ENCODE peak calls at places on chromosomes 6 and 20, in seven cellular contexts. U is transverse colon, B is A549, P is K562, T is H1, X is SK-N-SH, Q is GM12878. S is an unnamed sample.

GRCh38 chr6:127775371-127775770 is 125.5 kb downstream of the THEMIS start:
- DNase-seq in U (no peak), B (no peak), P (no peak), T (no peak), X (no peak), Q (no peak), S (no peak)

GRCh38 chr20:33387177-33387576 is 14.1 kb downstream of the CDK5RAP1 start:
- DNase-seq in U (no peak), B (peak; percentile 62), P (no peak), T (no peak), X (no peak), Q (no peak), S (no peak)

GRCh38 chr6:10855233-10855632 is 16.9 kb upstream of the MAK start:
- DNase-seq in U (peak; percentile 17), B (no peak), P (no peak), T (no peak), X (no peak), Q (no peak), S (no peak)

GRCh38 chr6:156988276-156989158 is 211.3 kb downstream of the ARID1B start:
- DNase-seq in U (peak; percentile 47), B (no peak), P (peak; percentile 49), T (no peak), X (peak; percentile 39), Q (peak; percentile 57), S (no peak)

GRCh38 chr20:43925786-43926185 is 11.1 kb downstream of the TOX2 start:
- DNase-seq in U (peak; percentile 40), B (no peak), P (no peak), T (no peak), X (peak; percentile 67), Q (no peak), S (no peak)

GRCh38 chr6:40138273-40138720 is 204.0 kb upstream of the MOCS1 start:
- DNase-seq in U (peak; percentile 62), B (no peak), P (no peak), T (no peak), X (no peak), Q (peak; percentile 27), S (no peak)

GRCh38 chr6:154488802-154489437 is 21.6 kb downstream of the CNKSR3 start:
- DNase-seq in U (no peak), B (no peak), P (no peak), T (no peak), X (no peak), Q (no peak), S (no peak)

GRCh38 chr20:60242836-60243520 is 284.8 kb downstream of the CDH26 start:
- DNase-seq in U (no peak), B (no peak), P (no peak), T (no peak), X (no peak), Q (no peak), S (no peak)

GRCh38 chr6:16730720-16731502 is 30.3 kb downstream of the ATXN1 start:
- DNase-seq in U (no peak), B (no peak), P (no peak), T (no peak), X (no peak), Q (no peak), S (no peak)

GRCh38 chr20:57608516-57608915 is 11.7 kb downstream of the ZBP1 start:
- DNase-seq in U (no peak), B (no peak), P (no peak), T (no peak), X (no peak), Q (no peak), S (no peak)

GRCh38 chr6:24287239-24287638 is 70.6 kb downstream of the DCDC2 start:
- DNase-seq in U (no peak), B (no peak), P (no peak), T (no peak), X (no peak), Q (no peak), S (no peak)

GRCh38 chr6:70956451-70957283 is at the start of gene B3GAT2:
- DNase-seq in U (no peak), B (no peak), P (no peak), T (peak; percentile 76), X (peak; percentile 70), Q (no peak), S (no peak)

GRCh38 chr6:97064578-97064977 is 140.1 kb downstream of the KLHL32 start:
- DNase-seq in U (no peak), B (no peak), P (no peak), T (no peak), X (no peak), Q (no peak), S (no peak)

GRCh38 chr20:40225596-40225995 is 463.4 kb downstream of the MAFB start:
- DNase-seq in U (no peak), B (no peak), P (no peak), T (no peak), X (no peak), Q (no peak), S (no peak)

GRCh38 chr20:54510546-54511129 is 35.2 kb downstream of the DOK5 start:
- DNase-seq in U (no peak), B (no peak), P (no peak), T (peak; percentile 51), X (no peak), Q (no peak), S (no peak)

GRCh38 chr20:991850-992249 is 10.3 kb downstream of the RSPO4 start:
- DNase-seq in U (no peak), B (no peak), P (no peak), T (no peak), X (peak; percentile 44), Q (no peak), S (no peak)

GRCh38 chr6:26312501-26313390 is 52.3 kb upstream of the BTN3A2 start:
- DNase-seq in U (peak; percentile 85), B (no peak), P (peak; percentile 73), T (peak; percentile 92), X (peak; percentile 24), Q (no peak), S (peak; percentile 84)
- TF ChIP-seq EP300 in U (no peak), B (no peak), P (peak; percentile 65), T (no peak), X (no peak), Q (peak; percentile 61), S (no peak)

GRCh38 chr6:31940256-31940664 is 5.6 kb upstream of the CFB start:
- DNase-seq in U (no peak), B (no peak), P (no peak), T (no peak), X (no peak), Q (no peak), S (no peak)
- TF ChIP-seq CTCF in U (no peak), B (no peak), P (no peak), T (no peak), X (no peak), Q (no peak), S (no peak)

GRCh38 chr20:10357061-10357708 is 76.8 kb downstream of the MKKS start:
- DNase-seq in U (no peak), B (no peak), P (no peak), T (no peak), X (no peak), Q (no peak), S (no peak)

GRCh38 chr20:10350188-10350842 is 83.7 kb downstream of the MKKS start:
- DNase-seq in U (no peak), B (no peak), P (no peak), T (no peak), X (no peak), Q (peak; percentile 51), S (no peak)

GRCh38 chr20:10349118-10349517 is 84.9 kb downstream of the MKKS start:
- DNase-seq in U (no peak), B (no peak), P (no peak), T (no peak), X (no peak), Q (no peak), S (no peak)

GRCh38 chr20:10356628-10357027 is 77.4 kb downstream of the MKKS start:
- DNase-seq in U (no peak), B (no peak), P (no peak), T (no peak), X (no peak), Q (no peak), S (no peak)

DNA sequence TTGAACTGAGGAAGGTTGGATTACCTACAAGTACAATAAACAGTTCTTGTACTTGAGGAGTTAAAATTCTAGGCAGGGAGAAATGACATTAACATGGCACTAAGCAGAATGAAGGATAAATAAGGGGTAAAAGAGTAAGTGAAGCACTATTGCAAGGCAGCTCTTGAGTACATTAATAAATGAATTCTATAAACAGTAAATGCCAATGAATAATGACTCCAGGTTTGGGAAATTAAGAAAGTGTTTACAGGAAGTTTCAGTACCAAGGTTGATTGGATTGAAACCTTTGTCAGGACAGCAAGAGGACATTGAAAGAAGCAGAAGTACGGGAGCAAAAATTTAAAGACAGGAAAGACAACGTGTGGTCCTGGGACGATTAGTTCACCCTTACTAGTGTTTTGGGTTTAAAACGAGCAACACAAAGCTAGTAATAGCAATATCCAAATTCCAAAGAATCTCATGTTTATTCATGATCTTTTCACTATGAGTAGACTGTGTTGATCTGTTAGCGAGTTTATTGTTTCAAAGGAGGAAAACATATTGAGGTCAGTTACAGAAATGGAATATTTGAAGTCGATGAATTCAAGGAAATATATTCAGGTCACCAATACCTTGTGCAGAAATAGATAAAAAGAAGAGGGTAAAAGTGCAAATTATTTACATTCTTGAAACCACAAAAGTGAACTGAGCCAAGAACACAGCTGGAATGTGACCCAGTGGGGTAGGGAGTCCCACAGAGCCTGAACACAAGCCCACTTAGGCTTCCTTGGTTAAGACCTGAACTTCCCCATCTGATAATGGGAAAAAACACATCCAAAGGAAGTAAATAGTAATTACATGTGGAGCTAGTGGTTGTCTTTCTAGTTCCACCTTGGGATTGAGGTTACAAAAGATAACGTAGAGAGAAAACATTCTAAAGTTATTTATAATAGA is 80.8 kb downstream of the MKKS start:
- DNase-seq in U (no peak), B (peak; percentile 31), P (no peak), T (no peak), X (no peak), Q (no peak), S (no peak)
- TF ChIP-seq EP300 in U (no peak), B (peak; percentile 81), P (no peak), T (no peak), X (no peak), Q (no peak), S (no peak)

GRCh38 chr6:37109714-37110454 is 60.1 kb upstream of the PIM1 start:
- DNase-seq in U (no peak), B (no peak), P (peak; percentile 68), T (no peak), X (no peak), Q (no peak), S (no peak)

GRCh38 chr6:37110455-37111155 is 59.3 kb upstream of the PIM1 start:
- DNase-seq in U (no peak), B (no peak), P (no peak), T (no peak), X (peak; percentile 44), Q (peak; percentile 59), S (peak; percentile 56)

GRCh38 chr6:37113976-37114375 is 56.0 kb upstream of the PIM1 start:
- DNase-seq in U (no peak), B (no peak), P (no peak), T (no peak), X (no peak), Q (no peak), S (no peak)

GRCh38 chr6:37114612-37115011 is 55.3 kb upstream of the PIM1 start:
- DNase-seq in U (no peak), B (no peak), P (no peak), T (no peak), X (no peak), Q (no peak), S (no peak)

DNA sequence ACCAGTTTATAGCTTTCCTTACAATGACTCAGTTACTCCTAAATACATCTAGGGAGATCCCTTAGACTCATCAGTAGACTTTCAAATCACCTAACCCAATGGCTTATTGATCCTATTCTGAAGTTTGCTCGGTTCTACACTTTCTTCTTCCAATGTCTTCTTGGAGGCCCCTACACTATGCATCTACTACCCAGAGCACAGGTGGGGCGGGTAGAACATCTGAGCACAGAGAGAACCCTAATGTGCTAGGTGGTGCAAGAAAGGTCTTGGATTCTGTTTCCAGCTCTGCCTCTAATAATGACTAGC is 58.8 kb upstream of the PIM1 start:
- DNase-seq in U (no peak), B (no peak), P (no peak), T (no peak), X (no peak), Q (no peak), S (no peak)
- TF ChIP-seq CTCF in U (no peak), B (no peak), P (no peak), T (no peak), X (no peak), Q (no peak), S (no peak)

S was measured in ovary.